ENCODE peak calls at places on chromosome 21, in five cellular contexts. F is IMR-90, E is HepG2, Y is A549, I is K562. U is an unnamed sample.

GRCh38 chr21:34553199-34553952 is 41.4 kb upstream of the KCNE1 start:
- DNase-seq in F (peak), E (no peak), Y (no peak), I (no peak), U (no peak)

GRCh38 chr21:29148535-29148934 is 18.1 kb downstream of the MAP3K7CL start:
- DNase-seq in F (peak), E (no peak), Y (no peak), I (no peak), U (no peak)

GRCh38 chr21:44533121-44533890 is 6.7 kb downstream of the KRTAP10-1 start:
- DNase-seq in F (no peak), E (no peak), Y (no peak), I (no peak), U (no peak)

GRCh38 chr21:35266546-35266945 is 217.4 kb upstream of the RUNX1 start:
- DNase-seq in F (no peak), E (no peak), Y (no peak), I (no peak), U (no peak)

GRCh38 chr21:44496900-44497550 is 41.7 kb downstream of the LRRC3 start:
- DNase-seq in F (no peak), E (no peak), Y (no peak), I (no peak), U (no peak)

GRCh38 chr21:28447453-28447852 is 545.2 kb downstream of the LTN1 start:
- DNase-seq in F (peak), E (no peak), Y (no peak), I (no peak), U (no peak)

GRCh38 chr21:26769613-26770188 is 75.5 kb downstream of the ADAMTS1 start:
- DNase-seq in F (peak), E (no peak), Y (no peak), I (no peak), U (peak)

GRCh38 chr21:15868940-15869339 is 139.2 kb downstream of the USP25 start:
- DNase-seq in F (no peak), E (no peak), Y (no peak), I (no peak), U (no peak)

GRCh38 chr21:16583567-16583966 is 853.8 kb downstream of the USP25 start:
- DNase-seq in F (no peak), E (no peak), Y (no peak), I (no peak), U (no peak)

GRCh38 chr21:17949395-17949794 is 130.2 kb upstream of the C21orf91 start:
- DNase-seq in F (no peak), E (no peak), Y (no peak), I (no peak), U (no peak)

GRCh38 chr21:28489197-28489596 is 503.5 kb downstream of the LTN1 start:
- DNase-seq in F (no peak), E (no peak), Y (no peak), I (no peak), U (no peak)

GRCh38 chr21:33731447-33731846 is 89.1 kb downstream of the ITSN1 start:
- DNase-seq in F (no peak), E (no peak), Y (no peak), I (no peak), U (no peak)

GRCh38 chr21:16770279-16770678 is 742.6 kb upstream of the CXADR start:
- DNase-seq in F (no peak), E (no peak), Y (no peak), I (no peak), U (no peak)

GRCh38 chr21:14736162-14736561 is 190.0 kb upstream of the SAMSN1 start:
- DNase-seq in F (no peak), E (no peak), Y (no peak), I (peak), U (no peak)

GRCh38 chr21:15140321-15141019 is 75.7 kb upstream of the NRIP1 start:
- DNase-seq in F (no peak), E (peak), Y (peak), I (no peak), U (no peak)

GRCh38 chr21:33825419-33825818 is 90.2 kb downstream of the ATP5PO start:
- DNase-seq in F (no peak), E (no peak), Y (no peak), I (no peak), U (no peak)

GRCh38 chr21:42534361-42534900 is 20.8 kb downstream of the SLC37A1 start:
- DNase-seq in F (no peak), E (no peak), Y (no peak), I (no peak), U (no peak)
- TF ChIP-seq BHLHE40 in F (no peak), E (no peak), Y (no peak), I (peak), U (no peak)

GRCh38 chr21:43193651-43194302 is 25.0 kb downstream of the CRYAA start:
- DNase-seq in F (peak), E (no peak), Y (no peak), I (no peak), U (no peak)
- TF ChIP-seq BHLHE40 in F (no peak), E (no peak), Y (no peak), I (no peak), U (no peak)

GRCh38 chr21:46538851-46539666 is 65.8 kb downstream of the S100B start:
- DNase-seq in F (no peak), E (no peak), Y (no peak), I (no peak), U (no peak)
- TF ChIP-seq BHLHE40 in F (no peak), E (no peak), Y (no peak), I (no peak), U (no peak)

DNA sequence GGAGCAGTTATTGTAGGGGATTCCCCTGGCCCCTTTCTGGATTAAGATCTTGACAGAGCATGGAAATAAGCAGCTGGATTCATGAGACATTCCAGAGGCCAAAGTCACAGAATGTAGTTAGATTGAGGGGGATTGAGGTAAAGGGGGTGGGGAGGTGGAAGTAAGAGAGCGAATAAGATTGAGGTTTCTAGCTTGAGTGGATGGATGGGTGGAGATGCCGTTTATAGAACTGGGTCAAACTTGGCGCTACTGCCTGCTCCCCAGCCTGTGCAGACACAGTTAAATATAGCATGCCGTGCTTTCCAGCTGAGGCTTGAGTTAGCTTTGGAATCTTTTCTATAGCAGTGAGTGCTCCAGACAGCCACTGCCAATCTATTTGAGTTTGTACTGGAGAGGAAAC is 85.6 kb downstream of the DYRK1A start:
- DNase-seq in F (peak), E (no peak), Y (no peak), I (no peak), U (no peak)
- TF ChIP-seq BHLHE40 in F (no peak), E (no peak), Y (no peak), I (no peak), U (no peak)

DNA sequence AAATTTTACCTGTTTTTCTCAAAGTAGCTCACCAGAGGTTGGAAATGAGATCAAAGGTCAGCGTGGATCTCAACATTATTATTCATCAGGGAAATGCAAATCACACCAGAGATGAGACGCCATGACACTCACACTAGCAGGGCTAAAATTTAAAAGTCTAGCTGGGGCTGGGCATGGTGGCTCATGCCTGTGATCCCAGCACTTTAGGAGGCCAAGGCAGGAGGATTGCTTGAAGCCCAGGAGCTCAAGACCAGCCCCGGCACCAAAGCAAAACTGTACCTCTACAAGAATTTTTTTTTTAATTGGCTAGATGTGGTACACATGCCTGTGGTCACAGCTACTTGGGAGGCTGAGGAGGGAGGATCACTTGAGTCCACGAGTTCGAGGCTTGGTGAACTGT is 41.4 kb upstream of the PCBP3 start:
- DNase-seq in F (no peak), E (no peak), Y (no peak), I (no peak), U (no peak)
- TF ChIP-seq BHLHE40 in F (no peak), E (no peak), Y (no peak), I (no peak), U (no peak)

U was measured in HEK293T.